ENCODE peak calls at places on chromosomes 5 and 9, in ten cellular contexts. N, G, P, E, Z, U, A, B, R and O are unnamed samples.

GRCh38 chr5:143402464-143403356 is 776 bp downstream of the NR3C1 start:
- DNase-seq in U (peak), A (peak), B (peak), Z (peak), R (peak), E (peak), N (no peak), P (peak), G (no peak), O (peak)

GRCh38 chr9:124291801-124292396 is 34.1 kb downstream of the NEK6 start:
- DNase-seq in N (no peak), R (no peak), U (no peak), G (no peak), A (no peak), B (no peak), P (no peak), Z (no peak), E (no peak), O (no peak)

GRCh38 chr5:57878301-57878722 is 395.7 kb upstream of the ACTBL2 start:
- DNase-seq in R (no peak), B (no peak), A (no peak), G (no peak), P (no peak), N (no peak), E (no peak), Z (no peak), U (no peak), O (no peak)

GRCh38 chr5:145222622-145223021 is 612.5 kb downstream of the PRELID2 start:
- DNase-seq in U (no peak), N (no peak), G (no peak), R (no peak), P (no peak), A (no peak), B (no peak), Z (no peak), E (no peak), O (no peak)

GRCh38 chr9:93357649-93358048 is 93.8 kb upstream of the FAM120A start:
- DNase-seq in B (no peak), Z (no peak), A (no peak), U (no peak), N (no peak), P (no peak), G (no peak), R (no peak), E (no peak), O (no peak)

GRCh38 chr5:112978836-112979235 is 2.2 kb downstream of the DCP2 start:
- DNase-seq in E (no peak), G (no peak), P (no peak), B (no peak), A (no peak), U (no peak), R (no peak), Z (no peak), N (no peak), O (no peak)

GRCh38 chr9:79912641-79913040 is 340.9 kb downstream of the TLE4 start:
- DNase-seq in P (no peak), N (no peak), R (no peak), G (no peak), A (no peak), E (no peak), U (no peak), B (no peak), Z (no peak), O (no peak)

GRCh38 chr9:119868694-119869093 is 499.5 kb upstream of the BRINP1 start:
- DNase-seq in P (no peak), Z (no peak), E (no peak), B (no peak), G (no peak), A (no peak), R (no peak), N (peak), U (no peak), O (no peak)

GRCh38 chr9:132554755-132555154 is 27.7 kb upstream of the BARHL1 start:
- DNase-seq in R (no peak), N (no peak), Z (no peak), E (no peak), P (no peak), G (no peak), B (no peak), A (no peak), U (no peak), O (no peak)

GRCh38 chr5:152688561-152689274 is 283.6 kb upstream of the NMUR2 start:
- DNase-seq in R (peak), E (no peak), B (no peak), Z (no peak), N (no peak), G (no peak), A (peak), U (no peak), P (no peak), O (no peak)

GRCh38 chr9:88106492-88106891 is 31.8 kb downstream of the SPATA31C2 start:
- DNase-seq in Z (no peak), E (no peak), P (no peak), U (no peak), N (peak), R (peak), G (no peak), B (peak), A (peak), O (no peak)

GRCh38 chr9:94980947-94981632 is 254.6 kb downstream of the AOPEP start:
- DNase-seq in R (no peak), U (no peak), N (no peak), P (no peak), A (no peak), Z (no peak), B (no peak), G (no peak), E (no peak), O (no peak)

GRCh38 chr5:139061274-139061673 is 136.9 kb downstream of the SIL1 start:
- DNase-seq in G (no peak), P (no peak), U (no peak), B (peak), R (peak), E (no peak), Z (no peak), A (no peak), N (no peak), O (no peak)

GRCh38 chr9:82052081-82052480 is 63.5 kb downstream of the SPATA31D1 start:
- DNase-seq in A (no peak), U (no peak), E (no peak), P (no peak), Z (no peak), G (no peak), R (no peak), B (no peak), N (no peak), O (no peak)

GRCh38 chr9:119197858-119198607 is 171.2 kb downstream of the BRINP1 start:
- DNase-seq in Z (no peak), U (no peak), A (no peak), E (no peak), R (no peak), B (no peak), N (no peak), P (no peak), G (no peak), O (no peak)

GRCh38 chr5:180784497-180785097 is 18.0 kb downstream of the MGAT1 start:
- DNase-seq in R (peak), A (peak), P (peak), U (peak), Z (peak), N (no peak), G (peak), E (peak), B (peak), O (peak)

GRCh38 chr9:117706421-117707150 is 2.4 kb downstream of the TLR4 start:
- DNase-seq in U (no peak), N (no peak), G (no peak), E (no peak), B (no peak), R (peak), A (no peak), P (no peak), Z (no peak), O (no peak)

GRCh38 chr5:22678886-22679285 is 174.3 kb downstream of the CDH12 start:
- DNase-seq in A (no peak), P (no peak), E (no peak), N (no peak), R (peak), U (no peak), Z (no peak), B (no peak), G (no peak), O (no peak)

GRCh38 chr9:130072515-130073235 is 19.0 kb downstream of the GPR107 start:
- DNase-seq in U (no peak), R (no peak), Z (no peak), A (no peak), B (no peak), G (no peak), E (no peak), N (no peak), P (no peak), O (no peak)

GRCh38 chr5:74567351-74567870 is 73.1 kb downstream of the ENC1 start:
- DNase-seq in Z (no peak), E (no peak), U (no peak), B (no peak), N (no peak), R (no peak), A (peak), G (no peak), P (no peak), O (no peak)

GRCh38 chr9:35675204-35675603 is 1.5 kb downstream of the CA9 start:
- DNase-seq in Z (no peak), N (no peak), P (no peak), B (no peak), E (no peak), U (no peak), G (no peak), A (no peak), R (no peak), O (no peak)

GRCh38 chr9:33082538-33083326 is 6.3 kb upstream of the SMU1 start:
- DNase-seq in G (no peak), B (no peak), A (no peak), N (no peak), P (no peak), U (no peak), R (peak), E (no peak), Z (no peak), O (no peak)

GRCh38 chr5:3124410-3124809 is 372.9 kb upstream of the IRX2 start:
- DNase-seq in P (peak), Z (no peak), U (no peak), E (no peak), A (no peak), R (no peak), N (no peak), G (no peak), B (no peak), O (no peak)

GRCh38 chr9:136088939-136089696 is 6.0 kb downstream of the NACC2 start:
- DNase-seq in E (no peak), G (no peak), N (no peak), A (no peak), Z (no peak), R (no peak), P (no peak), B (no peak), U (no peak), O (no peak)

GRCh38 chr9:98804083-98804482 is 3.4 kb upstream of the GALNT12 start:
- DNase-seq in N (no peak), R (no peak), G (no peak), Z (no peak), U (no peak), P (no peak), B (no peak), A (no peak), E (no peak), O (no peak)

GRCh38 chr5:172102913-172103629 is 85.0 kb downstream of the STK10 start:
- DNase-seq in E (no peak), U (no peak), G (no peak), R (peak), P (no peak), A (peak), B (peak), N (no peak), Z (no peak), O (no peak)

GRCh38 chr5:119996128-119996527 is 366.8 kb downstream of the FAM170A start:
- DNase-seq in Z (no peak), G (no peak), B (no peak), R (no peak), U (no peak), N (no peak), A (no peak), P (no peak), E (no peak), O (no peak)

GRCh38 chr9:33619666-33620404 is 95.8 kb downstream of the ANKRD18B start:
- DNase-seq in N (peak), G (no peak), R (peak), B (no peak), E (no peak), U (no peak), P (no peak), Z (no peak), A (peak), O (no peak)

GRCh38 chr5:7050986-7051385 is 337.8 kb downstream of the TENT4A start:
- DNase-seq in B (no peak), R (no peak), E (no peak), A (no peak), Z (no peak), G (no peak), P (no peak), U (no peak), N (no peak), O (no peak)

GRCh38 chr9:122315534-122315933 is 50.9 kb downstream of the MRRF start:
- DNase-seq in R (no peak), A (no peak), B (no peak), Z (no peak), E (no peak), N (no peak), P (no peak), U (no peak), G (no peak), O (no peak)

GRCh38 chr9:107548298-107549142 is 59.0 kb upstream of the KLF4 start:
- DNase-seq in B (no peak), R (peak), E (no peak), P (no peak), A (peak), U (no peak), G (no peak), N (no peak), Z (no peak), O (no peak)

GRCh38 chr5:7181841-7182240 is 214.1 kb upstream of the ADCY2 start:
- DNase-seq in Z (no peak), N (no peak), P (no peak), G (no peak), U (no peak), A (no peak), B (no peak), R (no peak), E (no peak), O (no peak)

GRCh38 chr9:124098141-124098905 is 86.8 kb downstream of the LHX2 start:
- DNase-seq in U (no peak), A (peak), G (no peak), E (no peak), N (no peak), R (no peak), P (no peak), Z (no peak), B (no peak), O (no peak)

GRCh38 chr9:5113523-5113922 is 71.9 kb downstream of the INSL6 start:
- DNase-seq in N (no peak), R (no peak), B (no peak), G (no peak), A (no peak), U (no peak), Z (no peak), E (no peak), P (no peak), O (no peak)

GRCh38 chr5:68554566-68555279 is 339.2 kb downstream of the PIK3R1 start:
- DNase-seq in G (no peak), Z (no peak), U (no peak), A (peak), R (no peak), N (no peak), E (no peak), B (no peak), P (no peak), O (no peak)

GRCh38 chr9:113622600-113623400 is 159.3 kb downstream of the RGS3 start:
- DNase-seq in P (peak), N (no peak), A (peak), Z (no peak), E (no peak), U (no peak), B (peak), R (peak), G (no peak), O (no peak)

GRCh38 chr9:20884985-20885593 is 146.4 kb downstream of the HACD4 start:
- DNase-seq in Z (peak), B (peak), A (peak), U (peak), E (peak), P (no peak), G (no peak), R (peak), N (no peak), O (peak)

GRCh38 chr9:129630967-129631672 is 5.2 kb downstream of the NTMT1 start:
- DNase-seq in Z (no peak), G (no peak), R (peak), U (no peak), A (no peak), B (no peak), E (no peak), N (no peak), P (no peak), O (no peak)